ENCODE peak calls at places on chromosome 18, in six cellular contexts. B is GM23338, T is neural progenitor cell, W is MM.1S, M is GM23248, V is PC-3. S is an unnamed sample.

GRCh38 chr18:9705183-9705864 is 2.8 kb upstream of the RAB31 start:
- DNase-seq in B (no peak), M (peak), W (no peak), V (peak), T (no peak), S (no peak)

GRCh38 chr18:24397131-24397693 is 412 bp downstream of the OSBPL1A start:
- DNase-seq in M (peak), V (peak), B (peak), T (peak), W (peak), S (peak)

GRCh38 chr18:21769206-21769605 is 28.6 kb downstream of the MIB1 start:
- DNase-seq in T (no peak), B (no peak), M (peak), V (no peak), W (no peak), S (no peak)

GRCh38 chr18:34809697-34810096 is 99.6 kb downstream of the DTNA start:
- DNase-seq in T (peak), B (peak), W (no peak), V (peak), M (peak), S (no peak)

GRCh38 chr18:42583197-42583776 is 532.2 kb downstream of the RIT2 start:
- DNase-seq in B (no peak), T (no peak), V (no peak), W (no peak), M (no peak), S (no peak)

GRCh38 chr18:72675394-72675793 is 131.3 kb upstream of the CBLN2 start:
- DNase-seq in V (no peak), M (peak), W (no peak), B (peak), T (peak), S (no peak)

GRCh38 chr18:33578371-33579146 is 540 bp downstream of the ASXL3 start:
- DNase-seq in W (no peak), T (peak), B (peak), V (no peak), M (peak), S (peak)

GRCh38 chr18:72114801-72115594 is 429.1 kb downstream of the CBLN2 start:
- DNase-seq in W (no peak), V (peak), T (no peak), M (no peak), B (no peak), S (no peak)

GRCh38 chr18:37253424-37254255 is 312.0 kb downstream of the CELF4 start:
- DNase-seq in T (peak), W (peak), M (peak), V (peak), B (peak), S (no peak)

GRCh38 chr18:43001821-43002220 is 113.7 kb downstream of the RIT2 start:
- DNase-seq in W (no peak), T (no peak), M (no peak), V (no peak), B (no peak), S (no peak)

GRCh38 chr18:49456794-49457193 is 3.7 kb downstream of the DYM start:
- DNase-seq in W (no peak), M (peak), V (no peak), T (no peak), B (no peak), S (no peak)

GRCh38 chr18:50987261-50987660 is 19.4 kb downstream of the ELAC1 start:
- DNase-seq in B (no peak), W (no peak), M (peak), T (no peak), V (no peak), S (no peak)

GRCh38 chr18:9380571-9381390 is 46.2 kb downstream of the TWSG1 start:
- DNase-seq in T (peak), V (no peak), W (no peak), B (no peak), M (peak), S (no peak)

GRCh38 chr18:3790702-3791101 is 340.7 kb downstream of the TGIF1 start:
- DNase-seq in M (no peak), T (no peak), B (no peak), V (no peak), W (no peak), S (peak)

GRCh38 chr18:72107647-72108046 is 436.5 kb downstream of the CBLN2 start:
- DNase-seq in T (peak), M (no peak), B (peak), W (no peak), V (peak), S (no peak)

GRCh38 chr18:78975699-78976098 is 3.9 kb upstream of the SALL3 start:
- DNase-seq in W (no peak), M (no peak), V (no peak), B (no peak), T (no peak), S (no peak)

GRCh38 chr18:8949206-8949605 is 153.3 kb upstream of the NDUFV2 start:
- DNase-seq in V (no peak), B (no peak), T (no peak), M (peak), W (no peak), S (no peak)

GRCh38 chr18:24600076-24600654 is 139.7 kb downstream of the HRH4 start:
- DNase-seq in B (peak), T (peak), V (peak), M (peak), W (peak), S (peak)

GRCh38 chr18:36525913-36526312 is 228.4 kb downstream of the FHOD3 start:
- DNase-seq in B (no peak), V (peak), T (no peak), W (no peak), M (no peak), S (no peak)

GRCh38 chr18:3903341-3903740 is 453.4 kb downstream of the TGIF1 start:
- DNase-seq in W (no peak), T (no peak), M (peak), V (peak), B (no peak), S (no peak)

GRCh38 chr18:9987355-9987754 is 73.5 kb downstream of the VAPA start:
- DNase-seq in W (no peak), M (no peak), V (no peak), T (no peak), B (no peak), S (no peak)

GRCh38 chr18:67618061-67618460 is 101.5 kb upstream of the DSEL start:
- DNase-seq in B (no peak), M (no peak), T (no peak), W (no peak), V (peak), S (no peak)

GRCh38 chr18:75923169-75923568 is 495.7 kb upstream of the SMIM21 start:
- DNase-seq in W (no peak), B (no peak), M (peak), T (no peak), V (peak), S (no peak)

GRCh38 chr18:75070625-75071483 is 138.1 kb downstream of the PTGR3 start:
- DNase-seq in M (peak), T (no peak), V (peak), B (no peak), W (no peak), S (peak)

GRCh38 chr18:23669202-23669766 is 6.6 kb upstream of the ANKRD29 start:
- DNase-seq in T (no peak), B (no peak), M (no peak), V (no peak), W (no peak), S (no peak)

GRCh38 chr18:32907656-32908441 is 135.0 kb upstream of the KLHL14 start:
- DNase-seq in W (no peak), V (no peak), M (no peak), T (no peak), B (no peak), S (no peak)

GRCh38 chr18:79952996-79953559 is 1.6 kb upstream of the SLC66A2 start:
- DNase-seq in B (peak), T (peak), W (no peak), M (no peak), V (no peak), S (no peak)

GRCh38 chr18:3015203-3015590 is 2.3 kb upstream of the LPIN2 start:
- DNase-seq in B (no peak), W (no peak), M (peak), T (no peak), V (peak), S (no peak)

GRCh38 chr18:50218432-50219197 is 23.7 kb upstream of the MYO5B start:
- DNase-seq in M (peak), W (peak), T (peak), V (peak), B (peak), S (peak)

GRCh38 chr18:49666045-49666444 is 104.2 kb downstream of the LIPG start:
- DNase-seq in T (no peak), V (no peak), B (no peak), M (peak), W (no peak), S (no peak)

GRCh38 chr18:9477509-9477908 is 2.2 kb downstream of the RALBP1 start:
- DNase-seq in M (no peak), W (no peak), V (no peak), T (no peak), B (no peak), S (no peak)

GRCh38 chr18:75727479-75727878 is 300.0 kb upstream of the SMIM21 start:
- DNase-seq in M (peak), T (peak), V (peak), B (peak), W (no peak), S (peak)

GRCh38 chr18:36831139-36831538 is 2.2 kb downstream of the KIAA1328 start:
- DNase-seq in T (no peak), M (peak), V (peak), W (no peak), B (no peak), S (no peak)

GRCh38 chr18:39667905-39668304 is 2102.3 kb upstream of the CELF4 start:
- DNase-seq in T (no peak), V (no peak), M (peak), B (no peak), W (no peak), S (no peak)
- TF ChIP-seq EZH2phosphoT487 in T (no peak), V (no peak), M (no peak), B (no peak), W (no peak), S (no peak)

GRCh38 chr18:6557052-6557451 is 142.3 kb upstream of the L3MBTL4 start:
- DNase-seq in V (no peak), M (no peak), B (peak), T (peak), W (no peak), S (no peak)

GRCh38 chr18:6561029-6561861 is 146.5 kb upstream of the L3MBTL4 start:
- DNase-seq in B (no peak), W (no peak), T (peak), V (peak), M (peak), S (no peak)

GRCh38 chr18:6561893-6562292 is 147.2 kb upstream of the L3MBTL4 start:
- DNase-seq in M (no peak), W (no peak), V (no peak), T (peak), B (no peak), S (no peak)

GRCh38 chr18:6558770-6559169 is 144.1 kb upstream of the L3MBTL4 start:
- DNase-seq in W (no peak), B (no peak), V (no peak), T (no peak), M (no peak), S (no peak)

GRCh38 chr18:6557470-6558245 is 142.9 kb upstream of the L3MBTL4 start:
- DNase-seq in M (no peak), V (no peak), T (peak), B (peak), W (no peak), S (no peak)
- TF ChIP-seq EZH2phosphoT487 in M (no peak), V (no peak), T (no peak), B (no peak), W (no peak), S (no peak)

GRCh38 chr18:58977801-58978200 is 113.1 kb downstream of the ZNF532 start:
- DNase-seq in M (no peak), T (no peak), W (no peak), B (no peak), V (no peak), S (no peak)

GRCh38 chr18:58977223-58977622 is 112.5 kb downstream of the ZNF532 start:
- DNase-seq in T (no peak), B (no peak), M (no peak), V (no peak), W (no peak), S (no peak)

GRCh38 chr18:58970943-58971799 is 106.5 kb downstream of the ZNF532 start:
- DNase-seq in B (no peak), W (no peak), M (no peak), V (no peak), T (no peak), S (no peak)

GRCh38 chr18:58978916-58979315 is 114.2 kb downstream of the ZNF532 start:
- DNase-seq in B (no peak), W (no peak), T (no peak), M (no peak), V (no peak), S (no peak)

GRCh38 chr18:58975296-58975695 is 110.6 kb downstream of the ZNF532 start:
- DNase-seq in T (no peak), B (no peak), W (no peak), M (no peak), V (no peak), S (no peak)
- TF ChIP-seq EZH2phosphoT487 in T (no peak), B (no peak), W (no peak), M (no peak), V (no peak), S (no peak)

GRCh38 chr18:6120820-6121279 is 225.5 kb upstream of the TMEM200C start:
- DNase-seq in V (peak), T (no peak), M (no peak), B (no peak), W (no peak), S (no peak)

GRCh38 chr18:6115710-6116109 is 220.4 kb upstream of the TMEM200C start:
- DNase-seq in W (no peak), T (no peak), M (no peak), B (no peak), V (no peak), S (no peak)

GRCh38 chr18:6113650-6114049 is 218.3 kb upstream of the TMEM200C start:
- DNase-seq in B (no peak), W (no peak), V (no peak), T (no peak), M (no peak), S (no peak)

DNA sequence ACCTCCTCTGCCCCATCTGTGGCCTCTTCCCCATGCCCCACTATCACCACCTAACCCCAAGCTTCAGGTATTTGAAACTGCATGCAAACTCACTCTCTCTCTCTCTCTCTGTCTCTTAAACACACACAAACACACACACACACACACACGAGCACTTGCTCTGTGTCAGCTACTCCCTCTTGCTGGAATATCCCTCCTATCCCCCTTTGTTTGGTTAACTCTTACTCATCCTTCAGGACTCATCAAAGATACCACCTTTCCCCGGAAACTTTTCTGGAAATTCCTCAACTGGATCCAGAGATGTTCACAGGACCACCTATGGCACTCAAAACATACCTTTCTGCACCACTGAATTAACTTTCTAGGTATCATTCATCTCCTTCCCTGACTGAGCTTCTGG is 222.8 kb upstream of the TMEM200C start:
- DNase-seq in B (no peak), V (peak), W (no peak), T (no peak), M (no peak), S (no peak)
- TF ChIP-seq EZH2phosphoT487 in B (no peak), V (no peak), W (no peak), T (no peak), M (no peak), S (no peak)

GRCh38 chr18:6613581-6613980 is 115.9 kb upstream of the ARHGAP28 start:
- DNase-seq in M (no peak), B (peak), V (no peak), W (no peak), T (no peak), S (no peak)

GRCh38 chr18:6614952-6615351 is 114.6 kb upstream of the ARHGAP28 start:
- DNase-seq in B (no peak), T (no peak), V (peak), W (no peak), M (no peak), S (no peak)

GRCh38 chr18:6616981-6617380 is 112.5 kb upstream of the ARHGAP28 start:
- DNase-seq in M (no peak), B (no peak), T (no peak), V (no peak), W (no peak), S (no peak)
- TF ChIP-seq EZH2phosphoT487 in M (no peak), B (no peak), T (no peak), V (no peak), W (no peak), S (no peak)

DNA sequence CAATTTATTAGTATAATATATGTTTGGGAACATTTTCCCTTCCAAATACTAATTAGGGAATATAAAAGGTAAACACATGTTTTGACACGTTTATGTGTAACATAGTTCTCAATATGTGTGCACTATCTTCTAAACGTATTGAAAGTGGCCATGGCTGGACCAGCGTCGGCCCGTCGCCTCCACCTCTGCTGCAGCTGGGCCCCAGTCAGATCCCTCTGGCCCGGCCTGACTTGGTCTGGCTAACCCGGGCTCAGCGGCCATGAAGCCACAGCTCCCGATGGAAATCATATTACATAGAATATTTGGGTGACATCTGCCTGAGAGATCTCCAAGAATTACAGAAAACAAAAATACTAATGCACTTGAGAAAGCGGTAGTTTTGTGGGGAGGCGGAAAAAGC is 474.4 kb upstream of the CDH2 start:
- DNase-seq in V (no peak), W (no peak), M (no peak), T (no peak), B (no peak), S (no peak)
- TF ChIP-seq EZH2phosphoT487 in V (no peak), W (no peak), M (no peak), T (no peak), B (no peak), S (no peak)

GRCh38 chr18:60892441-60892840 is 440.8 kb upstream of the CDH20 start:
- DNase-seq in M (peak), B (no peak), V (peak), W (no peak), T (no peak), S (no peak)
- TF ChIP-seq EZH2phosphoT487 in M (no peak), B (no peak), V (no peak), W (no peak), T (no peak), S (no peak)

DNA sequence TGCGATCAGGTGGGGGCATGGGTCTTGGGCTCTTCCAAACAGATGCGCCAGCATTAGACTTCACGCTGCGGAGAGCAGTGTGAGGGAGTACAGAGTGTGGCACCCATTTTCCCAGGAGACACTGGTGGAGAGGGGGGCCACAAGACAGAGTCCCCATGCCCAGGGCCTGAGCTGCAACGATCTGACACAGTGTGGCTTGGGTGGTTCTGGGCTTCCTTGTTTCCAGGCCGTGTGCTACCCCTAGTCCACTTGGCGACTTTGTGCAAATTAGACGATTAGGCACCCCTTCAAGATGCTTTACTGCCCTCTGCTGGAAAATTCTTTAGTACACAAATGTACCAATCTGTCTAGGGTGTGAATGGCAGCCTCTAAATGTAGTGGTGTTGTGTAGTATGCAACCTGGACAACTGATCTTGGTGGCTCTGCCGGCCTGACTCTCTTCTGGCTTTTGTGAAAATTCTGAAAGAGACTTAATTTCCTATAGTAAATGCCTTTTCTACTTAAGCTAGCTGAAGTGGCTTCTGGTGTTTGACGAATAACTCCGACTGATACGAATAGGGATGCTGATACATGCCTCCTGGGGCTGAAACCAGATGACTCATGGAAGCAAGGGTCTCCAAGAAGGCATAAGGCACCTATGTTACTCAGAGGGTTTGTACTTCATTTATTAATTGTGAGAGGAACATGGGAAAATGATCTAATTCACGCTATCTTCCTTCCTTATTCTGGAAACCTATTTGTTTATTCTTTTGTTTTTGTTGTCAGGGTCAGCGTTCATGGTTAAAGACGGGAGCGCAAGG is 92.3 kb upstream of the SMAD2 start:
- DNase-seq in M (peak), T (peak), W (peak), V (peak), B (peak), S (peak)
- TF ChIP-seq EZH2phosphoT487 in M (no peak), T (no peak), W (no peak), V (no peak), B (no peak), S (no peak)

DNA sequence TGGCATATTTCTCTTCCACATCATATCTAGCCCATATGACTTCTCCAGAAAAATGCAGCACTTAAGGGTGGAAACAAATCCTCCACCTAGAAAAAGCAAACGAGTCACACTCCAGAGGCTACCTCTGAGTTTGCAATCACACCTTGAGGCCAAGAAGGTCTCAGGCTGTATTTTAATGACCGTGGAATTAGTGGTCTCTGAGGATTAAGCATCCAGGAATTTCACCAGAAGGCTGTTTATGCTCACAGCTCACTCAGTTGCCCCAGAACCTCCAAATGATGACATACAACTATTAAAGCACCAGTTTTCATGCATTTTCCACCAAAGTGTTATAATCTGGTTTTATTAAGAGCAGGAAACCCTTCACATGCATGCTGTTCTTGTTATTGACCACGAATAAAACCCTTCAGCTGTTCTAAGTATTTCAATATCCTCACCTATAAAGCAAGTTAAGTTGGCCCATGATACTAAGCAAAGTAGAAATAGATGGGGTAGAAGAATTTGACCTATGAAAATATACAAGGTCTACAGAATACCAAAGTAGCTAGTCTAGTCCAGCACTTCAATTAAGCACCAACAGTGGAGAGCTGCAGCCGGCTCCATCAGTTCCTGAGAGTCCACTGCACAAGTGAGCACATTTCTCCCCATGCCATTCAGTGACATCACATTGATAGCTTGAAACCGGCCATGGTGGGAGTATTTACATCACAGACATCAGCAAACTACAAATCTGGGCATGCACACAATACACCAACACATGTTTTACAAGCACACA is 39.5 kb upstream of the SLC14A1 start:
- DNase-seq in B (no peak), T (no peak), V (no peak), M (peak), W (no peak), S (no peak)
- TF ChIP-seq EZH2phosphoT487 in B (no peak), T (no peak), V (no peak), M (no peak), W (no peak), S (no peak)